ENCODE peak calls at places on chromosomes 5 and 9, in seven cellular contexts. M is NCI-H460, Y is PC-3, P is M059J, C is HEK293T, F is neural crest cell, J is H7. K is an unnamed sample.

GRCh38 chr5:76689321-76690026 is 26.5 kb upstream of the F2R start:
- DNase-seq in M (no peak), Y (peak; percentile 77), P (peak; percentile 94), C (no peak), F (no peak), J (no peak), K (no peak)

GRCh38 chr9:109894921-109895758 is 115.1 kb downstream of the PALM2AKAP2 start:
- DNase-seq in M (no peak), Y (peak; percentile 12), P (peak; percentile 90), C (no peak), F (no peak), J (no peak), K (no peak)

GRCh38 chr5:107652839-107653607 is 17.7 kb downstream of the EFNA5 start:
- DNase-seq in M (no peak), Y (no peak), P (no peak), C (no peak), F (peak; percentile 23), J (no peak), K (no peak)

GRCh38 chr5:157290981-157291711 is 25.2 kb downstream of the CYFIP2 start:
- DNase-seq in M (no peak), Y (no peak), P (peak; percentile 23), C (no peak), F (no peak), J (no peak), K (no peak)

GRCh38 chr9:107935931-107936330 is 446.4 kb upstream of the KLF4 start:
- DNase-seq in M (no peak), Y (no peak), P (no peak), C (no peak), F (no peak), J (no peak), K (no peak)

GRCh38 chr5:16385516-16386090 is 80.0 kb downstream of the ZNF622 start:
- DNase-seq in M (no peak), Y (no peak), P (no peak), C (no peak), F (no peak), J (no peak), K (no peak)

GRCh38 chr5:151448038-151448985 is 909 bp downstream of the SLC36A1 start:
- DNase-seq in M (peak; percentile 11), Y (peak; percentile 60), P (peak; percentile 36), C (peak; percentile 14), F (peak; percentile 4), J (peak; percentile 58), K (no peak)

GRCh38 chr5:73030995-73031394 is 75.2 kb downstream of the FCHO2 start:
- DNase-seq in M (peak; percentile 16), Y (peak; percentile 75), P (peak; percentile 88), C (peak; percentile 25), F (no peak), J (peak; percentile 6), K (no peak)

GRCh38 chr9:318646-319045 is 104.0 kb downstream of the DOCK8 start:
- DNase-seq in M (no peak), Y (no peak), P (no peak), C (no peak), F (no peak), J (no peak), K (no peak)

GRCh38 chr5:139389701-139390638 is at the start of gene MZB1:
- DNase-seq in M (no peak), Y (no peak), P (no peak), C (no peak), F (no peak), J (no peak), K (peak; percentile 81)

GRCh38 chr5:87300744-87301143 is 33.1 kb downstream of the RASA1 start:
- DNase-seq in M (peak; percentile 74), Y (peak; percentile 97), P (peak; percentile 96), C (peak; percentile 9), F (no peak), J (no peak), K (no peak)

GRCh38 chr5:997711-998110 is 10.9 kb upstream of the NKD2 start:
- DNase-seq in M (no peak), Y (no peak), P (no peak), C (no peak), F (no peak), J (peak; percentile 22), K (no peak)

GRCh38 chr9:109745335-109746283 is 34.4 kb upstream of the PALM2AKAP2 start:
- DNase-seq in M (no peak), Y (peak; percentile 40), P (peak; percentile 47), C (peak; percentile 55), F (no peak), J (no peak), K (no peak)

GRCh38 chr9:110027624-110028023 is 180.3 kb downstream of the C9orf152 start:
- DNase-seq in M (no peak), Y (no peak), P (peak; percentile 82), C (no peak), F (peak; percentile 21), J (no peak), K (no peak)

GRCh38 chr9:99465231-99465891 is 243.3 kb downstream of the SEC61B start:
- DNase-seq in M (no peak), Y (no peak), P (peak; percentile 69), C (no peak), F (no peak), J (no peak), K (no peak)

GRCh38 chr5:59450245-59450644 is 443.3 kb downstream of the PDE4D start:
- DNase-seq in M (peak; percentile 13), Y (peak; percentile 43), P (no peak), C (no peak), F (no peak), J (no peak), K (no peak)

GRCh38 chr9:68728731-68729130 is 23.7 kb downstream of the PIP5K1B start:
- DNase-seq in M (no peak), Y (no peak), P (no peak), C (no peak), F (no peak), J (no peak), K (no peak)

GRCh38 chr5:29077451-29077850 is 2039.1 kb upstream of the CDH9 start:
- DNase-seq in M (peak; percentile 54), Y (peak; percentile 68), P (peak; percentile 4), C (no peak), F (no peak), J (no peak), K (no peak)

GRCh38 chr5:148511832-148512347 is 128.1 kb downstream of the FBXO38 start:
- DNase-seq in M (no peak), Y (no peak), P (no peak), C (no peak), F (no peak), J (no peak), K (no peak)

GRCh38 chr5:41869150-41869738 is 981 bp downstream of the OXCT1 start:
- DNase-seq in M (no peak), Y (peak; percentile 31), P (peak; percentile 41), C (peak; percentile 43), F (peak; percentile 3), J (peak; percentile 65), K (no peak)

GRCh38 chr9:130885422-130886375 is 10.9 kb downstream of the QRFP start:
- DNase-seq in M (no peak), Y (no peak), P (no peak), C (no peak), F (no peak), J (no peak), K (no peak)

GRCh38 chr9:18394847-18395355 is 79.1 kb upstream of the ADAMTSL1 start:
- DNase-seq in M (no peak), Y (no peak), P (no peak), C (no peak), F (no peak), J (no peak), K (no peak)

GRCh38 chr5:37435261-37435660 is 56.1 kb downstream of the WDR70 start:
- DNase-seq in M (no peak), Y (no peak), P (peak; percentile 27), C (no peak), F (no peak), J (no peak), K (no peak)

GRCh38 chr5:172666251-172666650 is 25.2 kb downstream of the NEURL1B start:
- DNase-seq in M (no peak), Y (peak; percentile 19), P (no peak), C (no peak), F (no peak), J (peak; percentile 85), K (no peak)

GRCh38 chr5:126446498-126447224 is 23.5 kb downstream of the GRAMD2B start:
- DNase-seq in M (no peak), Y (peak; percentile 76), P (peak; percentile 86), C (no peak), F (no peak), J (no peak), K (no peak)

GRCh38 chr9:16652511-16653101 is 217.9 kb downstream of the BNC2 start:
- DNase-seq in M (no peak), Y (no peak), P (peak; percentile 25), C (no peak), F (no peak), J (no peak), K (no peak)

GRCh38 chr9:98926016-98926415 is 17.7 kb upstream of the COL15A1 start:
- DNase-seq in M (no peak), Y (no peak), P (no peak), C (no peak), F (no peak), J (no peak), K (no peak)

GRCh38 chr5:141834331-141834730 is 43.9 kb downstream of the PCDH1 start:
- DNase-seq in M (no peak), Y (no peak), P (no peak), C (no peak), F (no peak), J (no peak), K (no peak)

GRCh38 chr9:36161187-36161586 is 8.0 kb upstream of the CCIN start:
- DNase-seq in M (no peak), Y (no peak), P (peak; percentile 45), C (no peak), F (no peak), J (no peak), K (no peak)

GRCh38 chr9:131635285-131635684 is 90.0 kb downstream of the PRRT1B start:
- DNase-seq in M (peak; percentile 87), Y (peak; percentile 90), P (peak; percentile 98), C (peak; percentile 57), F (no peak), J (peak; percentile 58), K (peak; percentile 43)

K was measured in central memory CD8-positive, alpha-beta T cell.